ENCODE peak calls at places on chromosomes 13 and 19, in four cellular contexts. F is lung microvascular endothelial cell, Y is activated B cell treated with CpG ODN at 0.5 μM for 24 hours, H is epithelial cell of prostate. S is an unnamed sample.

GRCh38 chr19:11195681-11196080 is 1.7 kb downstream of the KANK2 start:
- DNase-seq in F (peak), Y (no peak), H (no peak), S (no peak)

GRCh38 chr13:75326173-75327131 is 155.5 kb downstream of the TBC1D4 start:
- DNase-seq in F (peak), Y (no peak), H (no peak), S (no peak)

GRCh38 chr13:36029171-36029570 is 102.0 kb downstream of the DCLK1 start:
- DNase-seq in F (no peak), Y (no peak), H (peak), S (no peak)

GRCh38 chr19:2167896-2168618 is 4.3 kb downstream of the DOT1L start:
- DNase-seq in F (peak), Y (peak), H (no peak), S (no peak)

GRCh38 chr19:8240274-8241229 is 31.4 kb downstream of the CERS4 start:
- DNase-seq in F (peak), Y (peak), H (peak), S (peak)

GRCh38 chr13:32234914-32235313 is 80.2 kb downstream of the ZAR1L start:
- DNase-seq in F (no peak), Y (no peak), H (no peak), S (no peak)

GRCh38 chr13:25192936-25193335 is 20.8 kb upstream of the AMER2 start:
- DNase-seq in F (no peak), Y (no peak), H (no peak), S (peak)

GRCh38 chr19:29714371-29714952 is 599 bp downstream of the C19orf12 start:
- DNase-seq in F (no peak), Y (no peak), H (no peak), S (no peak)

GRCh38 chr13:75481176-75482069 is 546 bp downstream of the TBC1D4 start:
- DNase-seq in F (peak), Y (peak), H (no peak), S (no peak)

GRCh38 chr19:10419646-10420443 is 493 bp upstream of the PDE4A start:
- DNase-seq in F (peak), Y (no peak), H (no peak), S (no peak)

GRCh38 chr13:34591801-34592454 is 350.1 kb upstream of the NBEA start:
- DNase-seq in F (no peak), Y (no peak), H (no peak), S (no peak)

GRCh38 chr13:112170823-112171569 is 104.0 kb downstream of the SOX1 start:
- DNase-seq in F (no peak), Y (no peak), H (no peak), S (no peak)

GRCh38 chr19:10183926-10184325 is 10.8 kb downstream of the DNMT1 start:
- DNase-seq in F (no peak), Y (no peak), H (no peak), S (no peak)

GRCh38 chr13:21150013-21150412 is 26.3 kb downstream of the SKA3 start:
- DNase-seq in F (no peak), Y (no peak), H (no peak), S (no peak)

GRCh38 chr13:20106751-20107150 is 54.1 kb downstream of the GJA3 start:
- DNase-seq in F (peak), Y (no peak), H (no peak), S (no peak)

GRCh38 chr19:50667759-50668231 is 18.6 kb downstream of the C19orf81 start:
- DNase-seq in F (no peak), Y (no peak), H (no peak), S (no peak)

GRCh38 chr13:113875429-113875815 is 11.5 kb upstream of the GAS6 start:
- DNase-seq in F (no peak), Y (no peak), H (no peak), S (no peak)

GRCh38 chr13:40874138-40874776 is 84.8 kb downstream of the SLC25A15 start:
- DNase-seq in F (peak), Y (no peak), H (no peak), S (no peak)

GRCh38 chr13:94382960-94383359 is 96.5 kb downstream of the DCT start:
- DNase-seq in F (no peak), Y (no peak), H (no peak), S (no peak)

GRCh38 chr13:51895906-51896888 is 34.4 kb downstream of the CCDC70 start:
- DNase-seq in F (peak), Y (no peak), H (no peak), S (peak)

GRCh38 chr19:12777217-12778019 is 2.1 kb upstream of the HOOK2 start:
- DNase-seq in F (peak), Y (peak), H (no peak), S (peak)

GRCh38 chr13:40272776-40273139 is 393.7 kb downstream of the FOXO1 start:
- DNase-seq in F (no peak), Y (no peak), H (peak), S (no peak)

GRCh38 chr13:46855166-46855565 is 41.7 kb downstream of the HTR2A start:
- DNase-seq in F (no peak), Y (no peak), H (no peak), S (no peak)

GRCh38 chr19:14595558-14595957 is 12.7 kb downstream of the CLEC17A start:
- DNase-seq in F (no peak), Y (no peak), H (no peak), S (no peak)

GRCh38 chr13:33218426-33218825 is 67.1 kb downstream of the STARD13 start:
- DNase-seq in F (no peak), Y (no peak), H (no peak), S (no peak)

GRCh38 chr13:110341445-110342247 is 34.6 kb downstream of the COL4A2 start:
- DNase-seq in F (peak), Y (no peak), H (no peak), S (no peak)

GRCh38 chr19:10137751-10138682 is 18.3 kb upstream of the EIF3G start:
- DNase-seq in F (no peak), Y (no peak), H (no peak), S (no peak)

GRCh38 chr13:36981156-36981743 is 17.9 kb downstream of the ALG5 start:
- DNase-seq in F (peak), Y (no peak), H (no peak), S (no peak)

GRCh38 chr13:42525035-42525504 is 48.9 kb upstream of the TNFSF11 start:
- DNase-seq in F (peak), Y (no peak), H (peak), S (no peak)

GRCh38 chr13:94795292-94795691 is 82.9 kb upstream of the SOX21 start:
- DNase-seq in F (no peak), Y (no peak), H (no peak), S (no peak)

GRCh38 chr13:21218351-21219043 is 42.0 kb downstream of the MRPL57 start:
- DNase-seq in F (no peak), Y (no peak), H (no peak), S (no peak)

GRCh38 chr13:48012668-48013067 is 11.6 kb upstream of the SUCLA2 start:
- DNase-seq in F (no peak), Y (no peak), H (no peak), S (no peak)

GRCh38 chr13:113493315-113493951 is 2.9 kb upstream of the DCUN1D2 start:
- DNase-seq in F (peak), Y (no peak), H (peak), S (no peak)

GRCh38 chr13:27419333-27419732 is 5.1 kb upstream of the GTF3A start:
- DNase-seq in F (no peak), Y (no peak), H (no peak), S (no peak)

GRCh38 chr19:996051-996838 is 4.0 kb upstream of the GRIN3B start:
- DNase-seq in F (peak), Y (peak), H (no peak), S (no peak)

GRCh38 chr19:51043497-51043896 is 8.7 kb upstream of the KLK12 start:
- DNase-seq in F (no peak), Y (no peak), H (no peak), S (no peak)

GRCh38 chr19:6551607-6552450 is 21.0 kb downstream of the TNFSF9 start:
- DNase-seq in F (no peak), Y (peak), H (no peak), S (no peak)

GRCh38 chr19:1882089-1882785 is 3.1 kb downstream of the ABHD17A start:
- DNase-seq in F (no peak), Y (no peak), H (no peak), S (no peak)